ENCODE peak calls at places on chromosomes 7 and 10, in seven cellular contexts. C is neural progenitor cell, L is GM23248, E is MM.1S, T is HCT116, R is GM23338, P is hepatocyte. V is an unnamed sample.

GRCh38 chr10:51367120-51367519 is 292.8 kb downstream of the PRKG1 start:
- DNase-seq in C (no peak), L (no peak), E (no peak), T (no peak), R (no peak), P (no peak), V (no peak)

GRCh38 chr7:157467496-157468212 is 130.8 kb downstream of the DNAJB6 start:
- DNase-seq in C (no peak), L (no peak), E (no peak), T (no peak), R (no peak), P (no peak), V (no peak)

GRCh38 chr7:109101332-109101731 is 531.7 kb downstream of the DNAJB9 start:
- DNase-seq in C (peak), L (no peak), E (no peak), T (no peak), R (peak), P (no peak), V (no peak)

GRCh38 chr10:6516277-6516676 is 63.8 kb downstream of the PRKCQ start:
- DNase-seq in C (peak), L (no peak), E (no peak), T (no peak), R (peak), P (no peak), V (no peak)

GRCh38 chr7:36289833-36290661 is 99.6 kb upstream of the ANLN start:
- DNase-seq in C (no peak), L (no peak), E (no peak), T (peak), R (no peak), P (peak), V (peak)

GRCh38 chr7:139525750-139526149 is 2.3 kb downstream of the CLEC2L start:
- DNase-seq in C (no peak), L (no peak), E (no peak), T (no peak), R (no peak), P (no peak), V (no peak)

GRCh38 chr10:51564896-51565505 is 134.4 kb downstream of the CSTF2T start:
- DNase-seq in C (peak), L (no peak), E (no peak), T (no peak), R (no peak), P (no peak), V (no peak)

GRCh38 chr10:61024801-61025201 is 80.8 kb upstream of the RHOBTB1 start:
- DNase-seq in C (peak), L (peak), E (peak), T (no peak), R (peak), P (peak), V (peak)

GRCh38 chr10:51642591-51642990 is 56.8 kb downstream of the CSTF2T start:
- DNase-seq in C (no peak), L (no peak), E (no peak), T (no peak), R (no peak), P (no peak), V (no peak)

GRCh38 chr7:116145245-116145852 is 65.0 kb upstream of the TES start:
- DNase-seq in C (no peak), L (no peak), E (peak), T (no peak), R (no peak), P (no peak), V (no peak)

GRCh38 chr7:149261829-149262617 is at the start of gene ZNF783:
- DNase-seq in C (peak), L (peak), E (peak), T (peak), R (peak), P (peak), V (peak)

DNA sequence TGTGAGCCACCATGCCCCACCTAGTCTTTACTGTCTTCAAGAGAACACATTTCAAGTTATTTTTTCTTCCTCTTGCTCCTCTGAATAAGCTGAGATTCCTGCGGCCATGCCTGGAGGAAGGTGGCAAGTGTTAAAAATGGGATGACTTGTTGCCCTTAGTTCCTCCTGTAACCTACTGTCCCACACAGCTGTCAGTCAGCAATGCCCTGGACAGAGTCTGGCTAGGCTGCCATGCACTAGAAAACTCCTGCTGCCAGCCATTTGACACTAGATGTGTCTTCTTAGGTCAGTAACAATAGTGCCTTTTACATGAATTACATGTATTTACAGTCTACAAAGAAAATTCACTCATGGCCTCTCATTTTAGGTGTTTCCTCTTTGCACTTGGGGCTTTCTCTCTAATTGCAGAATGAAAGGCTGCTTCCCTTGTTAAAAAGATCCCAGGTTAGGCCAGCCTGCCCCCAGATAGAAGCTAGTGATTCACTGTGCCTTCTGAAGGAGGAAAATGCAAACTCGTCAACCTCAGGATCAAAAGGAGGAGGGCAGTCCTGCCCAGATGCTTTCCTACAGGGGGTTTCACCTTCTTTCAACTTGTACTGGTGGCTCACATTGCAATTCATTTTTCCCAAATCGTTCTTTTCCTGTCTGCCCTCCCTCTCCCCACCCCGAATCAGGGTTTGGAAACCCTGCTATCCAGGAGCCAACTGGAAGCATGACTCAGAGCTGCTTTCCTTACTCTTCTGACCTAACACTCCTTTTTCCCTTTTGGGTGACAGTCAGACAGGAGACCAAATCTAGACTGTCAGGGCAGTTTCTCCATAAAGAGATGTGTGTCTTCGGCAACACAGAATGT is 136.6 kb downstream of the SPAG6 start:
- DNase-seq in C (no peak), L (peak), E (no peak), T (no peak), R (peak), P (no peak), V (peak)
- H3K4me2 ChIP-seq in C (no peak), L (no peak), E (peak), T (peak), R (peak), P (no peak), V (peak)

GRCh38 chr10:99531026-99531695 is 1.6 kb upstream of the NKX2-3 start:
- DNase-seq in C (peak), L (no peak), E (no peak), T (no peak), R (peak), P (no peak), V (no peak)
- TF ChIP-seq EZH2 in C (peak), L (peak), E (no peak), T (no peak), R (peak), P (peak), V (no peak)

GRCh38 chr7:29953735-29954347 is 35.8 kb downstream of the SCRN1 start:
- DNase-seq in C (no peak), L (peak), E (no peak), T (no peak), R (peak), P (no peak), V (no peak)
- TF ChIP-seq EZH2phosphoT487 in C (no peak), L (no peak), E (no peak), T (no peak), R (no peak), P (no peak), V (no peak)

DNA sequence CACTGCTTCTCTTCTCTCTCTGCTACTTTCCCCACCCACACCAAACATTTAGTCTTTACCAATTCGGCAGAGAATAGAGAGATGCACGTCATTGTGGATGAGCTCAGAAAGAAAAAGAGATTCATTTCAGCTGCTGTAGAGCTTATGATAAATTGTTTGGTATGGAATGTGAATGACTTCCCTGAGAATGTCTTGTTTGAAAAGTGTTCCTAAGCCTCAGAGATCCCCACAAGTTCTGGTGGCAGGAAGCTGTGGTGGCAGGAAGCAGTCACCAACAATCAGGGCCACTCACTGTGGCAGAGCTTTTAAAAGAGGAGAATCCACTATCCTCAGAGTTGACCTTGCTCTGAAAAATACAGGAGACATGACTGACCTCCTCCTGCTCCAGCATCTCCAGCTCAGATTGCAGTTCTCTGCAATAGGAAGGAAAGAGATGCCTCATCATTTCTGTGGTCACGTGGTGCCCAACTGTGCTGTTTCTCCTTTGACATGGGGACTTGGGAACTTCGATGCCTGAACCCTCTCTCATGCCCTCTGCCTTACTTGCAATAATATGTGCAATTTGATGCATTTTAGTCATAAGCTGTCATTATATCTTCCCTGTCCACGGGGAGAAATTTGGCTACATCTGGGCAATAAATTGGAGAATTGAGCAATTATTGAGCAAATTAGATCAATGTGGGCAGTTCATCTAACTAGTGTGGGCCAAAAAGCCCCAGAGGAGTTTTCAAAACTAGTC is 76.5 kb downstream of the BMPER start:
- DNase-seq in C (no peak), L (peak), E (no peak), T (no peak), R (no peak), P (no peak), V (no peak)
- H3K4me2 ChIP-seq in C (no peak), L (peak), E (no peak), T (no peak), R (no peak), P (no peak), V (no peak)

GRCh38 chr10:78544447-78545085 is 510.9 kb downstream of the RPS24 start:
- DNase-seq in C (no peak), L (peak), E (no peak), T (no peak), R (no peak), P (no peak), V (no peak)

GRCh38 chr10:78542536-78542935 is 508.9 kb downstream of the RPS24 start:
- DNase-seq in C (no peak), L (no peak), E (no peak), T (no peak), R (no peak), P (no peak), V (no peak)

GRCh38 chr10:78545756-78546155 is 512.1 kb downstream of the RPS24 start:
- DNase-seq in C (no peak), L (no peak), E (no peak), T (peak), R (peak), P (no peak), V (no peak)

GRCh38 chr10:78543026-78543748 is 509.5 kb downstream of the RPS24 start:
- DNase-seq in C (no peak), L (no peak), E (no peak), T (no peak), R (no peak), P (no peak), V (no peak)

DNA sequence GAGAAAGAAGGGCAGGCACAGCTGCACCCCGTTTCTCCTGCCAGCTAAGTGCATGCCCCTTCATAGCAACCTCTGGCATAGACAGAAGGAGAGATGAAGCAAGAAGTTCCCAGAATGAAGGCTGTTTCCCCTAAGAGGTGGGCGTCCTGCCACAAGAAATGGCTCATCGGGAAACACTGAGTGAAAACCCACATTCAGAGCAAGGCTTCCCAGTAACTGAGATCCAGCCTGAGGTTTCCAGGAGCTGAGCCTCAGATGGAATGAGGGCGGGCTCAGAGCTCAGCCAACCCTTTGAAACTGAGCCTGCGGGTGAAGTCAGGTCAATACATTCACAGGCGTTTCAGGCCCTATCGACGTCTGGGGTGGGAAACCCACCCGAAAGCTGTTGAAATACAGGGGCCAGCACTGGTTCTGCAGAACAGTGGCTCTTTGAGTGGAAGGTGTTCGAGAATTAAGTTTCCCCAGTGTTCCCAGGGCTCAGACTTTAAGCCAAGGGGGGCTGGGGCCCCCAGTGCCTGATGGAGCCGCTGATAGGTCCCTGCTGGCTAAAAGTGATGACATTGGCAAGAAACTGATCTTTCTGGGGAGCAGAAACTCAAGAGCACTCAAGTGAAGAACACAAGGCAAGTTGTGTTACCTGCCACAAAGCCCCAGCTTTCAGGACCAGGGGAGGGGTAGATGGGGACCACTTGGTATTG is 510.2 kb downstream of the RPS24 start:
- DNase-seq in C (peak), L (peak), E (no peak), T (no peak), R (no peak), P (peak), V (no peak)
- TF ChIP-seq EZH2 in C (no peak), L (no peak), E (no peak), T (no peak), R (no peak), P (no peak), V (no peak)

DNA sequence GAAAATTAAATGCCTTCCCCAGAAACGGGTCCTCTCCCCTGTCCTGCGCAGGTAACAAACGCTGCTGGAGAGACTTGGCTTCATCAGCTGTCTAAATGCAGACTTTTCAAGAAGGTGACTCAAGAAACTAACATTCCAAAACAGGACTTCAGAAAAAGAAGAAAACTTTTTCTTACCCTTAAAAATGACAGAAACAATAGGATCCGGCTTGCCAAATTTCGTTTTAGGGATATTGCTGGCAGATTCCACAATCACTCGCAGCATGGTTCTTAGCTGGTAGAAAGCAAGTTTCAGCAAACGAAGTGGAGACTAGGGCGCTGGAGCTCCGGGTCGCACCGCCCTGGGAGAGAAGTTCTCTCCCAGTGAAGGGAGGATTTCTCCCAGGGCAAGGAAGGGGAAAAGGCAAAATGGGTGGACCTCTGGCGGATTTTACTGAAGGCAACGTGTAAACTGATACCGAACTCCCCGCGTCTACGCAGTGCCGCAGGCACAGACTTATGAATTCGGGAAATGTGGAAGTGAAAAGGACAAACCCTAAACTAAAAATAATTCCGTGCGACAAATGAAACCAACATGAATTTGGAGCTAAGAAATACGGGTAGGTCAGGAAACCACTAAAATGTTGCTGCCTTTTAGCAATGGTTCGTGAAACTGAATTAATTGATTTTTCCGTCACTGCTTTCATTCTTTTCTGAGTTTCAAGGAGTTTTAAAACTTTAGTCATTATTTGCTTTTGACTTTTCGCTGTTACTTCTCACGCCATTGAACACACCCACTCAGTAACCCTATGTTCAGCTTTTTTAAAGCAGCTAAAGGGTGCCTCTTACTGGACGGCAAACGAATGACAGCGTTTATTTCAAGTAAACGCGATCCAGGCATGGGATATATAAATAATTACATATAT is at the start of gene MYOF:
- DNase-seq in C (peak), L (peak), E (peak), T (peak), R (peak), P (peak), V (peak)
- TF ChIP-seq EZH2phosphoT487 in C (peak), L (no peak), E (no peak), T (no peak), R (no peak), P (no peak), V (no peak)

GRCh38 chr10:31142026-31142425 is 110.4 kb upstream of the ZNF438 start:
- DNase-seq in C (no peak), L (peak), E (no peak), T (no peak), R (no peak), P (no peak), V (peak)
- H3K4me2 ChIP-seq in C (no peak), L (peak), E (no peak), T (no peak), R (no peak), P (no peak), V (no peak)

GRCh38 chr7:1240917-1241509 is 8.3 kb downstream of the UNCX start:
- DNase-seq in C (peak), L (no peak), E (no peak), T (no peak), R (peak), P (no peak), V (no peak)
- TF ChIP-seq EZH2 in C (peak), L (peak), E (no peak), T (no peak), R (peak), P (peak), V (peak)

GRCh38 chr10:117997673-117998072 is 49.1 kb downstream of the RAB11FIP2 start:
- DNase-seq in C (no peak), L (no peak), E (no peak), T (no peak), R (no peak), P (no peak), V (peak)
- TF ChIP-seq EZH2phosphoT487 in C (no peak), L (no peak), E (no peak), T (no peak), R (no peak), P (no peak), V (no peak)

DNA sequence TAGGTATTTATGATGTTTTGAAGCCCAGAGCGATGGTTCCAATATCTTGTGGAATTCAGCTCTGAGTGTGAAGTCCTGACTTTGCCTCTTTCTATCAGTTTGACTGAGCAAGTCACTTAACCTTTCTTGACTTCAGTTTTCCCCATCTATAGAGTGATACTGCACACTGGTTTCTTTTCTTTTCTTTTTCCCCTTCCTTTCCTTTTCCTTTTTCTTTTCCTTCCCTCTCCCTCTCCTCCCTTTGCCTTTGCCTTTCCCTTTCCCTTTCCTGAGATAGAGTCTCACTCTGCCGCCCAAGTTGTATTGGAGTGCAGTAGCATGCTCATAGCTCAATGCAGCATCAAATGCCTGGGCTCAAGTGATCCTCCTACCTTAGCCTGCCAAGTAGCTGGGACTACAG is 20.6 kb downstream of the SGPL1 start:
- DNase-seq in C (no peak), L (no peak), E (no peak), T (no peak), R (no peak), P (no peak), V (no peak)
- H3K4me2 ChIP-seq in C (no peak), L (no peak), E (no peak), T (no peak), R (no peak), P (peak), V (no peak)

V was measured in PC-3.